ENCODE peak calls at places on chromosomes 2 and 18, in ten cellular contexts. One of them, this sample, is unnamed.
A peak's percentile ranks its signal among the peaks of the same experiment; 100 is the strongest.

GRCh38 chr2:114550895-114551793 is 108.7 kb downstream of the DPP10 start:
- DNase-seq in left cardiac atrium: peak; percentile 40
- DNase-seq in CD8-positive, alpha-beta memory T cell: no peak
- DNase-seq in pons: peak; percentile 65
- DNase-seq in hypothalamus: no peak
- DNase-seq in DMS 273 treated with DMSO at 0.1 percent for 48 hours: peak; percentile 29
- DNase-seq in T-helper 1 cell: no peak
- DNase-seq in C1 segment of cervical spinal cord: no peak
- DNase-seq in A549: peak; percentile 9
- DNase-seq in EL: peak; percentile 2
- DNase-seq in this sample: peak; percentile 79

GRCh38 chr2:212421571-212422334 is 116.8 kb downstream of the ERBB4 start:
- DNase-seq in EL: peak; percentile 76
- DNase-seq in DMS 273 treated with DMSO at 0.1 percent for 48 hours: no peak
- DNase-seq in A549: no peak
- DNase-seq in CD8-positive, alpha-beta memory T cell: no peak
- DNase-seq in T-helper 1 cell: no peak
- DNase-seq in pons: no peak
- DNase-seq in hypothalamus: no peak
- DNase-seq in left cardiac atrium: no peak
- DNase-seq in C1 segment of cervical spinal cord: no peak
- DNase-seq in this sample: no peak

GRCh38 chr2:201194097-201194496 is 11.2 kb downstream of the CASP10 start:
- DNase-seq in DMS 273 treated with DMSO at 0.1 percent for 48 hours: no peak
- DNase-seq in EL: no peak
- DNase-seq in pons: no peak
- DNase-seq in left cardiac atrium: no peak
- DNase-seq in C1 segment of cervical spinal cord: no peak
- DNase-seq in T-helper 1 cell: no peak
- DNase-seq in CD8-positive, alpha-beta memory T cell: peak; percentile 19
- DNase-seq in A549: no peak
- DNase-seq in hypothalamus: no peak
- DNase-seq in this sample: no peak

GRCh38 chr2:67399831-67400489 is 2.8 kb downstream of the ETAA1 start:
- DNase-seq in CD8-positive, alpha-beta memory T cell: no peak
- DNase-seq in T-helper 1 cell: no peak
- DNase-seq in C1 segment of cervical spinal cord: no peak
- DNase-seq in EL: peak; percentile 69
- DNase-seq in pons: no peak
- DNase-seq in DMS 273 treated with DMSO at 0.1 percent for 48 hours: no peak
- DNase-seq in hypothalamus: no peak
- DNase-seq in left cardiac atrium: no peak
- DNase-seq in A549: no peak
- DNase-seq in this sample: no peak

GRCh38 chr2:36352711-36353110 is 2.9 kb upstream of the CRIM1 start:
- DNase-seq in C1 segment of cervical spinal cord: no peak
- DNase-seq in EL: peak; percentile 76
- DNase-seq in T-helper 1 cell: no peak
- DNase-seq in left cardiac atrium: no peak
- DNase-seq in A549: no peak
- DNase-seq in CD8-positive, alpha-beta memory T cell: no peak
- DNase-seq in pons: peak; percentile 46
- DNase-seq in DMS 273 treated with DMSO at 0.1 percent for 48 hours: no peak
- DNase-seq in hypothalamus: no peak
- DNase-seq in this sample: no peak

GRCh38 chr2:221572821-221573429 is 821 bp upstream of the EPHA4 start:
- DNase-seq in pons: peak; percentile 28
- DNase-seq in left cardiac atrium: no peak
- DNase-seq in T-helper 1 cell: peak; percentile 22
- DNase-seq in CD8-positive, alpha-beta memory T cell: no peak
- DNase-seq in C1 segment of cervical spinal cord: peak; percentile 63
- DNase-seq in hypothalamus: no peak
- DNase-seq in EL: peak; percentile 60
- DNase-seq in DMS 273 treated with DMSO at 0.1 percent for 48 hours: no peak
- DNase-seq in A549: peak; percentile 35
- DNase-seq in this sample: no peak

GRCh38 chr2:238130111-238130695 is 8.3 kb upstream of the KLHL30 start:
- DNase-seq in DMS 273 treated with DMSO at 0.1 percent for 48 hours: no peak
- DNase-seq in C1 segment of cervical spinal cord: no peak
- DNase-seq in EL: no peak
- DNase-seq in T-helper 1 cell: no peak
- DNase-seq in A549: no peak
- DNase-seq in left cardiac atrium: peak; percentile 15
- DNase-seq in pons: no peak
- DNase-seq in hypothalamus: no peak
- DNase-seq in CD8-positive, alpha-beta memory T cell: no peak
- DNase-seq in this sample: no peak

GRCh38 chr2:72350852-72351251 is 203.2 kb upstream of the CYP26B1 start:
- DNase-seq in CD8-positive, alpha-beta memory T cell: no peak
- DNase-seq in pons: no peak
- DNase-seq in left cardiac atrium: no peak
- DNase-seq in T-helper 1 cell: no peak
- DNase-seq in DMS 273 treated with DMSO at 0.1 percent for 48 hours: no peak
- DNase-seq in A549: no peak
- DNase-seq in EL: no peak
- DNase-seq in hypothalamus: no peak
- DNase-seq in C1 segment of cervical spinal cord: no peak
- DNase-seq in this sample: no peak

GRCh38 chr2:220374282-220374681 is 746.9 kb downstream of the SLC4A3 start:
- DNase-seq in C1 segment of cervical spinal cord: no peak
- DNase-seq in CD8-positive, alpha-beta memory T cell: no peak
- DNase-seq in DMS 273 treated with DMSO at 0.1 percent for 48 hours: no peak
- DNase-seq in A549: no peak
- DNase-seq in hypothalamus: no peak
- DNase-seq in T-helper 1 cell: no peak
- DNase-seq in EL: no peak
- DNase-seq in left cardiac atrium: no peak
- DNase-seq in pons: no peak
- DNase-seq in this sample: no peak

GRCh38 chr18:40925071-40925541 is 1029.9 kb upstream of the PIK3C3 start:
- DNase-seq in T-helper 1 cell: no peak
- DNase-seq in hypothalamus: no peak
- DNase-seq in pons: no peak
- DNase-seq in DMS 273 treated with DMSO at 0.1 percent for 48 hours: peak; percentile 58
- DNase-seq in CD8-positive, alpha-beta memory T cell: no peak
- DNase-seq in C1 segment of cervical spinal cord: no peak
- DNase-seq in EL: no peak
- DNase-seq in left cardiac atrium: no peak
- DNase-seq in A549: no peak
- DNase-seq in this sample: no peak

GRCh38 chr2:59882822-59883221 is 670.6 kb downstream of the BCL11A start:
- DNase-seq in CD8-positive, alpha-beta memory T cell: no peak
- DNase-seq in C1 segment of cervical spinal cord: no peak
- DNase-seq in left cardiac atrium: no peak
- DNase-seq in DMS 273 treated with DMSO at 0.1 percent for 48 hours: no peak
- DNase-seq in pons: no peak
- DNase-seq in T-helper 1 cell: no peak
- DNase-seq in hypothalamus: no peak
- DNase-seq in EL: no peak
- DNase-seq in A549: no peak
- DNase-seq in this sample: no peak

GRCh38 chr2:220034356-220035121 is 407.1 kb downstream of the SLC4A3 start:
- DNase-seq in C1 segment of cervical spinal cord: no peak
- DNase-seq in pons: no peak
- DNase-seq in EL: peak; percentile 83
- DNase-seq in A549: no peak
- DNase-seq in DMS 273 treated with DMSO at 0.1 percent for 48 hours: no peak
- DNase-seq in CD8-positive, alpha-beta memory T cell: no peak
- DNase-seq in left cardiac atrium: no peak
- DNase-seq in hypothalamus: no peak
- DNase-seq in T-helper 1 cell: no peak
- DNase-seq in this sample: no peak

GRCh38 chr18:3279201-3280185 is 17.6 kb downstream of the MYL12B start:
- DNase-seq in left cardiac atrium: no peak
- DNase-seq in T-helper 1 cell: no peak
- DNase-seq in EL: no peak
- DNase-seq in hypothalamus: no peak
- DNase-seq in DMS 273 treated with DMSO at 0.1 percent for 48 hours: no peak
- DNase-seq in A549: no peak
- DNase-seq in CD8-positive, alpha-beta memory T cell: no peak
- DNase-seq in C1 segment of cervical spinal cord: no peak
- DNase-seq in pons: peak; percentile 25
- DNase-seq in this sample: peak; percentile 19

GRCh38 chr2:239552213-239552926 is 151.6 kb upstream of the HDAC4 start:
- DNase-seq in hypothalamus: no peak
- DNase-seq in T-helper 1 cell: no peak
- DNase-seq in EL: no peak
- DNase-seq in left cardiac atrium: no peak
- DNase-seq in CD8-positive, alpha-beta memory T cell: no peak
- DNase-seq in C1 segment of cervical spinal cord: no peak
- DNase-seq in A549: no peak
- DNase-seq in pons: no peak
- DNase-seq in DMS 273 treated with DMSO at 0.1 percent for 48 hours: no peak
- DNase-seq in this sample: no peak

GRCh38 chr18:24584205-24584604 is 123.8 kb downstream of the HRH4 start:
- DNase-seq in left cardiac atrium: no peak
- DNase-seq in A549: no peak
- DNase-seq in DMS 273 treated with DMSO at 0.1 percent for 48 hours: no peak
- DNase-seq in C1 segment of cervical spinal cord: no peak
- DNase-seq in CD8-positive, alpha-beta memory T cell: no peak
- DNase-seq in T-helper 1 cell: no peak
- DNase-seq in hypothalamus: no peak
- DNase-seq in pons: no peak
- DNase-seq in EL: no peak
- DNase-seq in this sample: no peak

GRCh38 chr2:95759481-95760246 is 167.9 kb downstream of the TRIM43 start:
- DNase-seq in pons: no peak
- DNase-seq in EL: no peak
- DNase-seq in left cardiac atrium: no peak
- DNase-seq in DMS 273 treated with DMSO at 0.1 percent for 48 hours: no peak
- DNase-seq in CD8-positive, alpha-beta memory T cell: no peak
- DNase-seq in hypothalamus: no peak
- DNase-seq in T-helper 1 cell: no peak
- DNase-seq in C1 segment of cervical spinal cord: no peak
- DNase-seq in A549: no peak
- DNase-seq in this sample: no peak

GRCh38 chr2:128347701-128348504 is 29.2 kb upstream of the HS6ST1 start:
- DNase-seq in T-helper 1 cell: no peak
- DNase-seq in A549: no peak
- DNase-seq in C1 segment of cervical spinal cord: peak; percentile 30
- DNase-seq in left cardiac atrium: peak; percentile 80
- DNase-seq in EL: peak; percentile 56
- DNase-seq in hypothalamus: no peak
- DNase-seq in pons: peak; percentile 54
- DNase-seq in CD8-positive, alpha-beta memory T cell: no peak
- DNase-seq in DMS 273 treated with DMSO at 0.1 percent for 48 hours: peak; percentile 1
- DNase-seq in this sample: peak; percentile 87

GRCh38 chr2:176830362-176830761 is 382.2 kb upstream of the HNRNPA3 start:
- DNase-seq in hypothalamus: no peak
- DNase-seq in left cardiac atrium: no peak
- DNase-seq in CD8-positive, alpha-beta memory T cell: peak; percentile 58
- DNase-seq in EL: no peak
- DNase-seq in T-helper 1 cell: no peak
- DNase-seq in pons: no peak
- DNase-seq in C1 segment of cervical spinal cord: no peak
- DNase-seq in DMS 273 treated with DMSO at 0.1 percent for 48 hours: peak; percentile 4
- DNase-seq in A549: no peak
- DNase-seq in this sample: peak; percentile 76

GRCh38 chr2:107305966-107306365 is 420.0 kb upstream of the ST6GAL2 start:
- DNase-seq in CD8-positive, alpha-beta memory T cell: no peak
- DNase-seq in pons: no peak
- DNase-seq in C1 segment of cervical spinal cord: no peak
- DNase-seq in DMS 273 treated with DMSO at 0.1 percent for 48 hours: no peak
- DNase-seq in EL: no peak
- DNase-seq in A549: no peak
- DNase-seq in left cardiac atrium: no peak
- DNase-seq in hypothalamus: no peak
- DNase-seq in T-helper 1 cell: no peak
- DNase-seq in this sample: no peak

GRCh38 chr2:234951386-234952269 is at the start of gene SH3BP4:
- DNase-seq in T-helper 1 cell: no peak
- DNase-seq in EL: peak; percentile 83
- DNase-seq in left cardiac atrium: peak; percentile 87
- DNase-seq in pons: peak; percentile 70
- DNase-seq in CD8-positive, alpha-beta memory T cell: no peak
- DNase-seq in C1 segment of cervical spinal cord: peak; percentile 59
- DNase-seq in hypothalamus: peak; percentile 45
- DNase-seq in A549: peak; percentile 63
- DNase-seq in DMS 273 treated with DMSO at 0.1 percent for 48 hours: no peak
- DNase-seq in this sample: peak; percentile 93

GRCh38 chr18:59874166-59874565 is 25.6 kb upstream of the PMAIP1 start:
- DNase-seq in pons: no peak
- DNase-seq in CD8-positive, alpha-beta memory T cell: no peak
- DNase-seq in A549: peak; percentile 40
- DNase-seq in DMS 273 treated with DMSO at 0.1 percent for 48 hours: no peak
- DNase-seq in EL: peak; percentile 93
- DNase-seq in hypothalamus: no peak
- DNase-seq in left cardiac atrium: no peak
- DNase-seq in T-helper 1 cell: no peak
- DNase-seq in C1 segment of cervical spinal cord: no peak
- DNase-seq in this sample: no peak

GRCh38 chr2:85199692-85200091 is 66.5 kb downstream of the TCF7L1 start:
- DNase-seq in EL: no peak
- DNase-seq in CD8-positive, alpha-beta memory T cell: no peak
- DNase-seq in C1 segment of cervical spinal cord: no peak
- DNase-seq in DMS 273 treated with DMSO at 0.1 percent for 48 hours: no peak
- DNase-seq in hypothalamus: no peak
- DNase-seq in T-helper 1 cell: no peak
- DNase-seq in left cardiac atrium: no peak
- DNase-seq in pons: no peak
- DNase-seq in A549: no peak
- DNase-seq in this sample: no peak

GRCh38 chr18:48926420-48926857 is 24.3 kb downstream of the SMAD7 start:
- DNase-seq in T-helper 1 cell: no peak
- DNase-seq in pons: no peak
- DNase-seq in A549: no peak
- DNase-seq in C1 segment of cervical spinal cord: no peak
- DNase-seq in EL: no peak
- DNase-seq in DMS 273 treated with DMSO at 0.1 percent for 48 hours: no peak
- DNase-seq in CD8-positive, alpha-beta memory T cell: no peak
- DNase-seq in left cardiac atrium: peak; percentile 22
- DNase-seq in hypothalamus: no peak
- DNase-seq in this sample: no peak

GRCh38 chr2:141498561-141498960 is 632.3 kb downstream of the LRP1B start:
- DNase-seq in hypothalamus: no peak
- DNase-seq in A549: no peak
- DNase-seq in C1 segment of cervical spinal cord: no peak
- DNase-seq in EL: peak; percentile 9
- DNase-seq in DMS 273 treated with DMSO at 0.1 percent for 48 hours: no peak
- DNase-seq in left cardiac atrium: no peak
- DNase-seq in T-helper 1 cell: no peak
- DNase-seq in pons: no peak
- DNase-seq in CD8-positive, alpha-beta memory T cell: no peak
- DNase-seq in this sample: no peak

GRCh38 chr18:46421973-46422551 is 235.0 kb downstream of the LOXHD1 start:
- DNase-seq in left cardiac atrium: no peak
- DNase-seq in CD8-positive, alpha-beta memory T cell: no peak
- DNase-seq in DMS 273 treated with DMSO at 0.1 percent for 48 hours: no peak
- DNase-seq in hypothalamus: no peak
- DNase-seq in C1 segment of cervical spinal cord: no peak
- DNase-seq in pons: no peak
- DNase-seq in EL: no peak
- DNase-seq in T-helper 1 cell: no peak
- DNase-seq in A549: no peak
- DNase-seq in this sample: no peak

GRCh38 chr18:67766930-67767329 is 250.4 kb upstream of the DSEL start:
- DNase-seq in EL: peak; percentile 75
- DNase-seq in A549: no peak
- DNase-seq in pons: no peak
- DNase-seq in CD8-positive, alpha-beta memory T cell: no peak
- DNase-seq in DMS 273 treated with DMSO at 0.1 percent for 48 hours: no peak
- DNase-seq in left cardiac atrium: no peak
- DNase-seq in hypothalamus: no peak
- DNase-seq in C1 segment of cervical spinal cord: no peak
- DNase-seq in T-helper 1 cell: no peak
- DNase-seq in this sample: no peak

This sample was measured in left kidney.